ENCODE peak calls at places on chromosomes 6 and 20, in eight cellular contexts. N is HL-60; X is foreskin keratinocyte; B is gastrocnemius medialis; G is adrenal gland; Z is AG04450; S is CD8-positive, alpha-beta memory T cell; Y is CD4-positive, alpha-beta memory T cell. M is an unnamed sample.

GRCh38 chr6:159984268-159984786 is 15.4 kb downstream of the IGF2R start:
- DNase-seq in N (peak), X (peak), B (no peak), G (no peak), Z (peak), S (no peak), Y (no peak), M (peak)

GRCh38 chr6:162907876-162908481 is 180.2 kb downstream of the PACRG start:
- DNase-seq in N (peak), X (peak), B (no peak), G (no peak), Z (no peak), S (no peak), Y (no peak), M (no peak)

GRCh38 chr6:34056301-34056700 is 89.6 kb downstream of the GRM4 start:
- DNase-seq in N (no peak), X (peak), B (peak), G (peak), Z (no peak), S (no peak), Y (no peak), M (peak)

GRCh38 chr20:57587278-57587988 is 26.5 kb downstream of the PCK1 start:
- DNase-seq in N (no peak), X (no peak), B (no peak), G (no peak), Z (no peak), S (no peak), Y (no peak), M (no peak)

GRCh38 chr6:39669117-39669690 is 56.0 kb downstream of the KIF6 start:
- DNase-seq in N (no peak), X (no peak), B (no peak), G (no peak), Z (no peak), S (no peak), Y (no peak), M (no peak)

GRCh38 chr20:23235173-23236027 is 115.2 kb upstream of the NXT1 start:
- DNase-seq in N (peak), X (peak), B (peak), G (peak), Z (no peak), S (no peak), Y (peak), M (peak)

GRCh38 chr6:16236648-16237199 is 1.7 kb upstream of the GMPR start:
- DNase-seq in N (no peak), X (no peak), B (no peak), G (peak), Z (peak), S (no peak), Y (no peak), M (no peak)

GRCh38 chr6:53623497-53623896 is 42.1 kb downstream of the KLHL31 start:
- DNase-seq in N (peak), X (no peak), B (no peak), G (no peak), Z (no peak), S (no peak), Y (no peak), M (no peak)

GRCh38 chr20:62202083-62202395 is 18.0 kb downstream of the HRH3 start:
- DNase-seq in N (no peak), X (peak), B (no peak), G (no peak), Z (no peak), S (no peak), Y (no peak), M (no peak)

GRCh38 chr20:15098351-15098750 is 760.9 kb upstream of the FLRT3 start:
- DNase-seq in N (no peak), X (no peak), B (no peak), G (no peak), Z (no peak), S (no peak), Y (no peak), M (no peak)

GRCh38 chr6:71252407-71252806 is 36.2 kb upstream of the OGFRL1 start:
- DNase-seq in N (no peak), X (no peak), B (no peak), G (no peak), Z (no peak), S (no peak), Y (no peak), M (no peak)

GRCh38 chr6:139449611-139450000 is 75.2 kb upstream of the CITED2 start:
- DNase-seq in N (no peak), X (no peak), B (no peak), G (no peak), Z (no peak), S (no peak), Y (no peak), M (no peak)

GRCh38 chr20:60062431-60063336 is 104.5 kb downstream of the CDH26 start:
- DNase-seq in N (no peak), X (no peak), B (peak), G (peak), Z (no peak), S (no peak), Y (no peak), M (peak)

GRCh38 chr6:150301871-150302800 is 66.7 kb upstream of the IYD start:
- DNase-seq in N (no peak), X (peak), B (no peak), G (no peak), Z (no peak), S (no peak), Y (no peak), M (no peak)

GRCh38 chr6:78947962-78948361 is 80.6 kb downstream of the IRAK1BP1 start:
- DNase-seq in N (no peak), X (peak), B (no peak), G (no peak), Z (peak), S (no peak), Y (no peak), M (no peak)

GRCh38 chr6:167711784-167712183 is 114.9 kb upstream of the AFDN start:
- DNase-seq in N (no peak), X (no peak), B (no peak), G (peak), Z (no peak), S (no peak), Y (no peak), M (no peak)

GRCh38 chr6:26235240-26235730 is 129.7 kb upstream of the BTN3A2 start:
- DNase-seq in N (no peak), X (peak), B (no peak), G (no peak), Z (no peak), S (no peak), Y (no peak), M (no peak)

GRCh38 chr20:49919009-49919408 is 3.7 kb upstream of the SPATA2 start:
- DNase-seq in N (no peak), X (no peak), B (no peak), G (no peak), Z (no peak), S (no peak), Y (no peak), M (no peak)

GRCh38 chr6:161261325-161261724 is 12.5 kb downstream of the AGPAT4 start:
- DNase-seq in N (no peak), X (no peak), B (no peak), G (no peak), Z (no peak), S (no peak), Y (no peak), M (no peak)

GRCh38 chr6:55882731-55883595 is 7.6 kb upstream of the BMP5 start:
- DNase-seq in N (no peak), X (peak), B (no peak), G (peak), Z (peak), S (no peak), Y (no peak), M (no peak)

GRCh38 chr20:57325632-57326356 is 3.8 kb upstream of the SPO11 start:
- DNase-seq in N (no peak), X (no peak), B (no peak), G (no peak), Z (no peak), S (no peak), Y (no peak), M (no peak)

GRCh38 chr6:151291145-151292055 is 51.6 kb downstream of the AKAP12 start:
- DNase-seq in N (no peak), X (no peak), B (no peak), G (peak), Z (peak), S (no peak), Y (no peak), M (peak)

GRCh38 chr20:45419188-45420091 is 3.5 kb downstream of the PIGT start:
- DNase-seq in N (no peak), X (peak), B (peak), G (peak), Z (peak), S (no peak), Y (no peak), M (peak)

GRCh38 chr6:31453259-31453658 is 44.7 kb upstream of the MICB start:
- DNase-seq in N (peak), X (no peak), B (no peak), G (no peak), Z (no peak), S (no peak), Y (no peak), M (no peak)

GRCh38 chr6:3594196-3594595 is 137.3 kb upstream of the SLC22A23 start:
- DNase-seq in N (peak), X (no peak), B (no peak), G (no peak), Z (no peak), S (no peak), Y (no peak), M (no peak)

GRCh38 chr6:34045698-34046097 is 100.2 kb downstream of the GRM4 start:
- DNase-seq in N (no peak), X (no peak), B (no peak), G (peak), Z (no peak), S (no peak), Y (no peak), M (no peak)

GRCh38 chr6:84498905-84499304 is 265.5 kb downstream of the TBX18 start:
- DNase-seq in N (no peak), X (no peak), B (no peak), G (no peak), Z (no peak), S (no peak), Y (no peak), M (no peak)
- H3K27ac ChIP-seq in N (no peak), X (no peak), B (no peak), G (no peak), Z (no peak), S (no peak), Y (no peak), M (no peak)

DNA sequence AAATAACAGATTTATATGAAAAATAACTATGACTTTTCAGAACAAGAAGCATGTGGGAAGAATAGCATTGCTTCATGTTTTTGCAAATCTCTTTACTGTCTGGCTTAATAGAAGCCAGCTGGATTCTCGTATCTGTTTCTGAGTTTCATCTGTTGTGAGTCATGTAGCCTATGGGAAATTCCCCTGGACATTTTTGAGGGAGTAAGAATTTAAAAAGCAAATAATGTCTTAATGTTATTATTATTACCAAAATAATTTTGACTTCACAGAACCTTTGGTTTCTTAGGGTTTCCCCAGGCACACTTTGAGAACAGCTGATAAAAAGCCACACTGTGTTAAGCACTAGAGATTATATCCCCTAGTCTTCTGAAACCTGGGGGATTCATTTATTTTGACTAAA is 75.8 kb downstream of the SYCP2L start:
- DNase-seq in N (no peak), X (peak), B (no peak), G (no peak), Z (peak), S (no peak), Y (no peak), M (no peak)
- H3K27ac ChIP-seq in N (no peak), X (peak), B (no peak), G (no peak), Z (no peak), S (no peak), Y (no peak), M (no peak)

GRCh38 chr6:140485740-140486467 is 1111.5 kb upstream of the CITED2 start:
- DNase-seq in N (peak), X (peak), B (no peak), G (peak), Z (peak), S (no peak), Y (no peak), M (no peak)
- H3K27ac ChIP-seq in N (no peak), X (no peak), B (no peak), G (no peak), Z (no peak), S (no peak), Y (no peak), M (no peak)

DNA sequence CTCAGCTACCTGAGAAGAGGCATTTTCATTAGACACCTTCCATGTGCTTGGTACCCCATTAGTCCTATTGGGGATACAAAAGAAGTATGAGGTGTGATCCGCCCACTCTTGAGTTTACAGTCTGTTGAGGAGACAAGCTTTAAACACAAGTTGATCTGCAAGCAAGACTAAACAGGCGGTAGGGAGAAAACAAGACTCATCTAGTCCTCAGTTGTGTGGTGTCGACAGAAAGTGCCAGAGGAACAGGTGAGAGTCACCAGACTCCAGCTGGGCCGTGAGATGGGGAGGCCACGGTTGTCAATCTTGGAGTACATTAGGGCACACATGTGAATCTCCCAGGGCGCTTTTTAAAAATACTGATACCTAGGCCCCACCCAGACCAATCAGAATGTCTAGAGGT is 10.3 kb downstream of the E2F3 start:
- DNase-seq in N (no peak), X (peak), B (peak), G (no peak), Z (no peak), S (no peak), Y (no peak), M (no peak)
- H3K27ac ChIP-seq in N (no peak), X (no peak), B (peak), G (no peak), Z (no peak), S (no peak), Y (no peak), M (peak)

GRCh38 chr20:51445591-51445990 is 96.9 kb downstream of the NFATC2 start:
- DNase-seq in N (no peak), X (no peak), B (no peak), G (no peak), Z (no peak), S (no peak), Y (no peak), M (no peak)

GRCh38 chr20:51447765-51448148 is 94.8 kb downstream of the NFATC2 start:
- DNase-seq in N (no peak), X (no peak), B (no peak), G (no peak), Z (no peak), S (no peak), Y (no peak), M (no peak)

GRCh38 chr20:51446230-51446629 is 96.3 kb downstream of the NFATC2 start:
- DNase-seq in N (no peak), X (no peak), B (no peak), G (no peak), Z (no peak), S (no peak), Y (no peak), M (no peak)

GRCh38 chr20:51446656-51447055 is 95.9 kb downstream of the NFATC2 start:
- DNase-seq in N (no peak), X (peak), B (no peak), G (peak), Z (no peak), S (no peak), Y (no peak), M (no peak)

GRCh38 chr20:51447097-51447764 is 95.3 kb downstream of the NFATC2 start:
- DNase-seq in N (no peak), X (peak), B (peak), G (peak), Z (peak), S (no peak), Y (no peak), M (peak)
- H3K27ac ChIP-seq in N (no peak), X (peak), B (peak), G (no peak), Z (peak), S (no peak), Y (no peak), M (peak)

M was measured in psoas muscle.